ENCODE peak calls at places on chromosomes 12 and 14, in seven cellular contexts. H is midbrain, U is D341Med, I is nucleus accumbens, Z is Karpas-422, G is LoVo, M is iPS-NIHi11. F is an unnamed sample.

GRCh38 chr14:91047174-91047753 is 13.2 kb downstream of the RPS6KA5 start:
- DNase-seq in I (no peak), H (no peak), Z (no peak), M (no peak), U (no peak), G (no peak), F (no peak)

GRCh38 chr12:6829532-6830220 is 1.5 kb downstream of the P3H3 start:
- DNase-seq in Z (no peak), I (no peak), M (peak), H (no peak), G (no peak), U (peak), F (no peak)

GRCh38 chr12:69275471-69275891 is 36.1 kb downstream of the CPSF6 start:
- DNase-seq in H (no peak), Z (no peak), U (no peak), G (no peak), M (no peak), I (no peak), F (no peak)

GRCh38 chr12:572532-572899 is 90.7 kb downstream of the NINJ2 start:
- DNase-seq in I (no peak), M (no peak), G (peak), H (no peak), U (no peak), Z (no peak), F (no peak)

GRCh38 chr12:98420403-98420800 is 95.0 kb upstream of the TMPO start:
- DNase-seq in G (no peak), Z (no peak), U (no peak), I (no peak), H (no peak), M (no peak), F (no peak)

GRCh38 chr14:61537567-61538463 is 157.5 kb upstream of the HIF1A start:
- DNase-seq in I (no peak), U (no peak), Z (no peak), H (no peak), M (peak), G (peak), F (no peak)

GRCh38 chr14:95516554-95517209 is at the start of gene SYNE3:
- DNase-seq in G (peak), Z (peak), U (peak), H (peak), M (peak), I (no peak), F (peak)

GRCh38 chr14:60350366-60350720 is 101.3 kb downstream of the PPM1A start:
- DNase-seq in I (no peak), H (no peak), U (no peak), Z (no peak), G (no peak), M (peak), F (peak)

GRCh38 chr14:61264022-61264571 is 17.0 kb downstream of the TMEM30B start:
- DNase-seq in M (no peak), G (no peak), U (no peak), Z (no peak), I (no peak), H (no peak), F (no peak)

F was measured in HEK293T.